ENCODE peak calls at places on chromosome 13, in ten cellular contexts. J is tibial nerve, W is body of pancreas, D is sigmoid colon, U is breast epithelium, V is IMR-90, I is ovary, A is Peyer's patch, Q is adrenal gland, F is heart left ventricle. Z is an unnamed sample.

GRCh38 chr13:79385694-79386093 is 20.4 kb downstream of the RBM26 start:
- DNase-seq in U (no peak), I (no peak), A (no peak), V (no peak), Q (no peak), J (no peak), W (no peak), F (no peak), D (no peak), Z (no peak)

GRCh38 chr13:22325761-22326160 is 654.9 kb downstream of the FGF9 start:
- DNase-seq in Q (no peak), W (no peak), D (no peak), F (no peak), A (no peak), J (no peak), I (no peak), U (no peak), V (no peak), Z (no peak)

GRCh38 chr13:51525567-51526165 is 58.6 kb upstream of the WDFY2 start:
- DNase-seq in A (no peak), W (no peak), I (no peak), V (peak; percentile 72), Q (no peak), U (no peak), F (no peak), D (no peak), J (no peak), Z (no peak)

GRCh38 chr13:48562296-48563066 is 29.6 kb upstream of the RCBTB2 start:
- DNase-seq in V (no peak), J (no peak), D (no peak), I (no peak), F (no peak), A (peak; percentile 64), W (no peak), Q (no peak), U (no peak), Z (no peak)

GRCh38 chr13:31437975-31438374 is 238.2 kb downstream of the B3GLCT start:
- DNase-seq in J (no peak), A (no peak), Q (no peak), U (no peak), I (no peak), D (no peak), F (no peak), V (no peak), W (no peak), Z (no peak)

GRCh38 chr13:106533101-106533939 is 2.1 kb downstream of the EFNB2 start:
- DNase-seq in Q (peak; percentile 81), F (peak; percentile 88), D (peak; percentile 92), U (peak; percentile 61), I (peak; percentile 82), J (peak; percentile 72), W (peak; percentile 85), A (no peak), V (peak; percentile 78), Z (peak; percentile 87)

GRCh38 chr13:31996611-31997010 is 35.0 kb upstream of the FRY start:
- DNase-seq in W (no peak), I (no peak), V (no peak), U (no peak), A (no peak), Q (no peak), D (no peak), F (no peak), J (no peak), Z (no peak)

GRCh38 chr13:94683426-94683825 is 28.9 kb downstream of the SOX21 start:
- DNase-seq in W (no peak), D (no peak), U (no peak), A (no peak), J (no peak), Q (no peak), V (no peak), F (no peak), I (no peak), Z (no peak)

GRCh38 chr13:29402168-29402621 is 193.3 kb downstream of the SLC7A1 start:
- DNase-seq in V (peak; percentile 44), F (no peak), Q (no peak), J (no peak), I (no peak), A (no peak), D (no peak), U (no peak), W (no peak), Z (no peak)

GRCh38 chr13:106133025-106133424 is 402.4 kb downstream of the EFNB2 start:
- DNase-seq in A (no peak), Q (no peak), I (no peak), U (no peak), W (no peak), J (no peak), F (no peak), D (no peak), V (peak; percentile 81), Z (no peak)

GRCh38 chr13:25153736-25154135 is 18.4 kb downstream of the AMER2 start:
- DNase-seq in A (no peak), I (no peak), D (no peak), V (no peak), U (no peak), Q (no peak), F (no peak), W (no peak), J (no peak), Z (no peak)

GRCh38 chr13:59103004-59103768 is 1060.5 kb downstream of the DIAPH3 start:
- DNase-seq in Q (no peak), W (no peak), U (no peak), D (no peak), V (peak; percentile 77), F (no peak), J (no peak), I (no peak), A (no peak), Z (no peak)

GRCh38 chr13:87123987-87124784 is 547.0 kb upstream of the SLITRK5 start:
- DNase-seq in U (no peak), D (no peak), I (no peak), F (no peak), A (no peak), Q (no peak), J (no peak), W (peak; percentile 3), V (peak; percentile 100), Z (no peak)

GRCh38 chr13:49649244-49649962 is 21.1 kb downstream of the ARL11 start:
- DNase-seq in J (no peak), D (no peak), W (no peak), Q (no peak), A (no peak), F (no peak), V (peak; percentile 68), U (no peak), I (no peak), Z (no peak)

DNA sequence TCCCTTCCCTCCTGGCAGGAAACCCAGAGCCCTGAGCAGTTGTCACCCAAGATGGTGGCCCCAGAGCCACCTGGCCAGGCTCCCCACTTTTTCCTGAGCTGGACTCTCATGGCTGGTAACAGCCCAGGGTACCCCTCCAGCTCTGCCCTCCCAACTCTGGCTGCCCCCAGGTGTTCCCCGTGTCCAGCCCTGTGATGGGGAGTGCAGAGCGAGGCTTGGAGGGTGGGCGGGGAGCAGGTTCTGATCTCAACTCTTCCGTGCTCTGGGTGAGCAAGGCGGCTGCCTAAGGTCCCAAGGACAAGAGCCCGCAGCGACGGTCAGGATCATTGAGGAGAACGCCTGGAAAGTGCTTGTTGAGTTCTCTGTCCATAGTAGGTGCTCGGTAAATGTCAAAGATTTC is 54.7 kb upstream of the GAS6 start:
- DNase-seq in I (no peak), U (peak; percentile 9), V (no peak), D (no peak), Q (peak; percentile 12), A (no peak), J (no peak), W (no peak), F (no peak), Z (no peak)
- H3K27ac ChIP-seq in I (no peak overlapping the region), U (no peak overlapping the region), V (no peak overlapping the region), D (no peak overlapping the region), Q (no peak overlapping the region), A (no peak overlapping the region), J (no peak overlapping the region), W (no peak overlapping the region), F (no peak overlapping the region), Z (no peak overlapping the region)

GRCh38 chr13:114065926-114066774 is 66.3 kb downstream of the RASA3 start:
- DNase-seq in J (no peak), A (peak; percentile 77), F (peak; percentile 64), V (no peak), Q (no peak), U (no peak), I (no peak), W (no peak), D (peak; percentile 82), Z (no peak)
- TF ChIP-seq POLR2A in J (no peak), A (no peak), F (no peak), V (no peak), Q (no peak), U (no peak), I (no peak), W (no peak), D (no peak), Z (no peak)

GRCh38 chr13:112905086-112905485 is 63.9 kb upstream of the MCF2L start:
- DNase-seq in A (no peak), I (no peak), D (no peak), U (no peak), Q (no peak), J (no peak), V (no peak), F (no peak), W (no peak), Z (no peak)
- H3K27me3 ChIP-seq in A (no peaks in the 10 kb centered on the region), I (no peaks in the 10 kb centered on the region), D (no peaks in the 10 kb centered on the region), U (no peaks in the 10 kb centered on the region), Q (no peaks in the 10 kb centered on the region), J (no peaks in the 10 kb centered on the region), V (peaks cover 83% of the 10 kb centered on the region), F (no peaks in the 10 kb centered on the region), W (no peaks in the 10 kb centered on the region), Z (no peaks in the 10 kb centered on the region)

DNA sequence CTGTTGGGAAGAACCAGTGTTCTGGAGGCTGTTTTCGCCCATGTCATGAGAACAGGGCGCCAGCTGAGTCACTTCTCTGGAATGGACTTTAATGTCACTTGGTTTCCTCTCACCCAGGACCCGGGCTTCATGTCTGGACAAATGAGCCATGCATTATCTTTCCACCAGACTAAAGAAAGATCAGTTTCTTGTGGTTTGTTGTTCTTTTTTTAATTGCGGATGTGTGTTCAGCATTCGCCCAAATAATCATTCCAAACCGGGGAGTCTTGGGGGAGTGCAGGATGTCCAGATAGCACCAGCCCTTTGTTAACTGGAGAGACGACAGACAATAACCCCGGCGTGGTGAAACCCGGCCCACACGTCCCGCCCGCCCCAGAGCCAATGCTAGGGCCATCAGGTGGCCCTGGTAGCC is 102.5 kb downstream of the COL4A2 start:
- DNase-seq in F (no peak), V (peak; percentile 68), A (no peak), I (no peak), D (no peak), J (no peak), U (peak; percentile 16), Q (peak; percentile 54), W (no peak), Z (no peak)
- H3K27ac ChIP-seq in F (peak overlapping the region; percentile 79), V (peak overlapping the region; percentile 81), A (peak overlapping the region; percentile 27), I (peak overlapping the region; percentile 30), D (peak overlapping the region; percentile 92), J (peak overlapping the region; percentile 93), U (peak overlapping the region; percentile 86), Q (no peak overlapping the region), W (peak overlapping the region; percentile 16), Z (no peak overlapping the region)

GRCh38 chr13:33542309-33543088 is 256.9 kb upstream of the STARD13 start:
- DNase-seq in V (peak; percentile 100), D (peak; percentile 99), F (peak; percentile 99), I (peak; percentile 97), U (peak; percentile 97), J (peak; percentile 96), Q (peak; percentile 98), A (peak; percentile 96), W (peak; percentile 99), Z (peak; percentile 99)
- TF ChIP-seq POLR2A in V (peak; percentile 67), D (peak; percentile 61), F (no peak), I (peak; percentile 62), U (peak; percentile 37), J (peak; percentile 60), Q (peak; percentile 77), A (peak; percentile 64), W (peak; percentile 72), Z (peak; percentile 84)

Z was measured in right lobe of liver.